ENCODE peak calls at places on chromosomes 12 and 14, in six cellular contexts. R, K, F, J, S and G are unnamed samples.

GRCh38 chr12:14614704-14615121 is 47.0 kb upstream of the PLBD1 start:
- DNase-seq in R (peak; percentile 8), K (no peak), F (no peak), J (no peak), S (no peak), G (no peak)

GRCh38 chr12:88015825-88016224 is 13.4 kb downstream of the C12orf50 start:
- DNase-seq in R (no peak), K (no peak), F (no peak), J (no peak), S (no peak), G (no peak)

GRCh38 chr12:52952082-52952801 is 3.3 kb downstream of the KRT18 start:
- DNase-seq in R (peak; percentile 92), K (no peak), F (no peak), J (no peak), S (no peak), G (peak; percentile 78)

GRCh38 chr12:6450091-6450868 is 1.6 kb upstream of the TAPBPL start:
- DNase-seq in R (no peak), K (no peak), F (peak; percentile 52), J (no peak), S (no peak), G (no peak)

GRCh38 chr12:4270670-4271432 is 2.7 kb upstream of the CCND2 start:
- DNase-seq in R (peak; percentile 49), K (no peak), F (peak; percentile 83), J (peak; percentile 64), S (peak; percentile 30), G (peak; percentile 74)

GRCh38 chr12:110927545-110927944 is 7.2 kb upstream of the MYL2 start:
- DNase-seq in R (no peak), K (no peak), F (no peak), J (no peak), S (no peak), G (no peak)

GRCh38 chr14:77271113-77271710 is at the start of gene NGB:
- DNase-seq in R (no peak), K (no peak), F (no peak), J (no peak), S (no peak), G (no peak)

GRCh38 chr14:71931492-71932228 is 569 bp upstream of the RGS6 start:
- DNase-seq in R (no peak), K (no peak), F (no peak), J (peak; percentile 29), S (no peak), G (no peak)

GRCh38 chr12:7872565-7873304 is at the start of gene SLC2A14:
- DNase-seq in R (no peak), K (no peak), F (no peak), J (no peak), S (no peak), G (no peak)

GRCh38 chr14:36105401-36105800 is 71.1 kb downstream of the PTCSC3 start:
- DNase-seq in R (no peak), K (no peak), F (no peak), J (no peak), S (no peak), G (peak; percentile 2)

GRCh38 chr14:87643005-87643404 is 350.0 kb downstream of the GALC start:
- DNase-seq in R (peak; percentile 22), K (no peak), F (no peak), J (peak; percentile 55), S (no peak), G (peak; percentile 7)

GRCh38 chr14:92520102-92520651 is 6.6 kb downstream of the RIN3 start:
- DNase-seq in R (peak; percentile 46), K (no peak), F (no peak), J (no peak), S (no peak), G (no peak)

GRCh38 chr14:58731465-58732330 is 93.9 kb downstream of the DACT1 start:
- DNase-seq in R (no peak), K (peak; percentile 24), F (no peak), J (no peak), S (no peak), G (no peak)

GRCh38 chr14:102279688-102280348 is 25.1 kb downstream of the MOK start:
- DNase-seq in R (peak; percentile 48), K (peak; percentile 87), F (no peak), J (no peak), S (no peak), G (no peak)

GRCh38 chr12:50614167-50614762 is 109.5 kb downstream of the DIP2B start:
- DNase-seq in R (no peak), K (no peak), F (no peak), J (no peak), S (no peak), G (no peak)

GRCh38 chr14:66476964-66477363 is 9.2 kb upstream of the CCDC196 start:
- DNase-seq in R (no peak), K (no peak), F (no peak), J (no peak), S (no peak), G (no peak)

GRCh38 chr12:112761366-112761986 is 30.1 kb upstream of the RPH3A start:
- DNase-seq in R (no peak), K (no peak), F (no peak), J (no peak), S (no peak), G (no peak)

GRCh38 chr12:54475542-54475941 is 2.1 kb upstream of the GTSF1 start:
- DNase-seq in R (no peak), K (no peak), F (no peak), J (no peak), S (no peak), G (no peak)

GRCh38 chr12:13008741-13009380 is 8.8 kb upstream of the HEBP1 start:
- DNase-seq in R (no peak), K (no peak), F (no peak), J (no peak), S (no peak), G (no peak)

GRCh38 chr14:55141812-55142211 is 12.8 kb downstream of the LGALS3 start:
- DNase-seq in R (no peak), K (no peak), F (no peak), J (no peak), S (no peak), G (no peak)

GRCh38 chr14:78840898-78841297 is 670.7 kb downstream of the NRXN3 start:
- DNase-seq in R (no peak), K (no peak), F (no peak), J (no peak), S (no peak), G (no peak)

GRCh38 chr12:14317362-14318146 is 47.9 kb upstream of the ATF7IP start:
- DNase-seq in R (no peak), K (no peak), F (no peak), J (no peak), S (no peak), G (no peak)

GRCh38 chr14:39005044-39005736 is 97.8 kb downstream of the SEC23A start:
- DNase-seq in R (peak; percentile 8), K (no peak), F (no peak), J (no peak), S (no peak), G (peak; percentile 41)

GRCh38 chr12:124919646-124920352 is 5.3 kb upstream of the UBC start:
- DNase-seq in R (no peak), K (no peak), F (no peak), J (no peak), S (peak; percentile 28), G (peak; percentile 50)

GRCh38 chr12:131755305-131756113 is 44.6 kb downstream of the SFSWAP start:
- DNase-seq in R (no peak), K (peak; percentile 42), F (no peak), J (no peak), S (peak; percentile 22), G (peak; percentile 37)

GRCh38 chr14:52073251-52073650 is 4.4 kb upstream of the NID2 start:
- DNase-seq in R (no peak), K (no peak), F (no peak), J (no peak), S (no peak), G (no peak)

GRCh38 chr14:49921401-49921800 is 28.5 kb downstream of the ARF6 start:
- DNase-seq in R (no peak), K (no peak), F (no peak), J (no peak), S (no peak), G (no peak)
- H3K4me1 ChIP-seq in R (no peaks in the 10 kb centered on the region), K (peaks cover 4% of the 10 kb centered on the region), F (no peaks in the 10 kb centered on the region), J (no peaks in the 10 kb centered on the region), S (no peaks in the 10 kb centered on the region), G (peaks cover 4% of the 10 kb centered on the region)

GRCh38 chr12:102593128-102593527 is 112.8 kb upstream of the IGF1 start:
- DNase-seq in R (no peak), K (no peak), F (no peak), J (no peak), S (no peak), G (no peak)

GRCh38 chr12:102596687-102597086 is 116.3 kb upstream of the IGF1 start:
- DNase-seq in R (no peak), K (no peak), F (no peak), J (no peak), S (no peak), G (no peak)

GRCh38 chr12:102592134-102592533 is 111.8 kb upstream of the IGF1 start:
- DNase-seq in R (no peak), K (no peak), F (no peak), J (no peak), S (no peak), G (no peak)

GRCh38 chr12:102596016-102596415 is 115.7 kb upstream of the IGF1 start:
- DNase-seq in R (no peak), K (no peak), F (no peak), J (no peak), S (no peak), G (no peak)

DNA sequence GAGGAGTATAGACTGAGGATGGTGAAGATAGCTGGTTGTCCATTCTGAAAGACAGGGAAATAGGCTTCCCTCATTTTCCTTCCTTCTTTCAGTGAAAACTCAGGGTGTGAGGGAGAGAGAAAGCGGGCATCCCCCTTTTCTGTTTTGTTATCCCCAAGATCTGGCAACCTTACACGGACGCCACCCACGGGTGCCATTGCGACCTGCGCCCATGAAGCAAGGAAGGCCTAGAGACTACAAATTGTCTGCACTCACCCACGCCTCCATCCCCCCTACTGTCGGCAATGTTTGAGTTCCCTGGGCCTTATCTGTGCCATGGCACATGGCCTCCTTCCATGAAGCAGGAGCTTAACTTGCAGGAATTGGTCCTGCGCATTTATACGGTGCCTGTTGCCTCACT is 115.0 kb upstream of the IGF1 start:
- DNase-seq in R (no peak), K (no peak), F (no peak), J (no peak), S (no peak), G (no peak)
- H3K4me3 ChIP-seq in R (no peak overlapping the region), K (no peak overlapping the region), F (no peak overlapping the region), J (no peak overlapping the region), S (no peak overlapping the region), G (no peak overlapping the region)

GRCh38 chr14:75229923-75230792 is 48.5 kb upstream of the FOS start:
- DNase-seq in R (peak; percentile 49), K (peak; percentile 64), F (no peak), J (no peak), S (peak; percentile 56), G (no peak)
- TF ChIP-seq CTCF in R (no peak), K (no peak), F (no peak), J (no peak), S (peak; percentile 35), G (no peak)

GRCh38 chr12:89702503-89702902 is 6.1 kb downstream of the ATP2B1 start:
- DNase-seq in R (no peak), K (no peak), F (no peak), J (no peak), S (no peak), G (no peak)
- H3K4me1 ChIP-seq in R (peaks cover 9% of the 10 kb centered on the region), K (peaks cover 76% of the 10 kb centered on the region), F (peaks cover 5% of the 10 kb centered on the region), J (peaks cover 4% of the 10 kb centered on the region), S (peaks cover 49% of the 10 kb centered on the region), G (peaks cover 11% of the 10 kb centered on the region)

DNA sequence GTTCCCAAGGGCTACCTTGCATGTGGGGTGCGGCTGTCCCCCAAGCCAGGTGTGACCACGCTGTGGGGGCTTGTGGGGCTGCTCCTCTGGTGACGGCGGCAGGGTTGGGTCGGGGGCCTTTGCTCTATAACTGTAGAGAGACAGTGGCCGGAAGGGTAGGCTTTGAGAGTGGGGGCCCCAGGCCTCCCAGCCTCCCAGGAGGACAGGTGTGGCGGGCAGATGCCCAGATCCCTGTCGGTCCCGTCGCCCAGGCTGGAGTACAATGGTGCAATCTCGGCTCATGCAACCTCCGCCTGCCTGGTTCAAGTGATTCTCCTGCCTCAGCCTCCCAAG is 2.7 kb upstream of the GPR132 start:
- DNase-seq in R (no peak), K (no peak), F (no peak), J (no peak), S (no peak), G (peak; percentile 51)
- H3K4me3 ChIP-seq in R (no peak overlapping the region), K (no peak overlapping the region), F (no peak overlapping the region), J (no peak overlapping the region), S (no peak overlapping the region), G (no peak overlapping the region)